ENCODE peak calls at places on chromosomes 2 and 18, in nine cellular contexts. Y is astrocyte of the cerebellum, C is astrocyte of the spinal cord, W is fibroblast of lung, L is HFF-Myc, Z is MM.1S, M is retinal pigment epithelial cell, U is uterus, X is mucosa of descending colon. P is an unnamed sample.

GRCh38 chr18:44589709-44590108 is 91.0 kb upstream of the SETBP1 start:
- DNase-seq in M (peak; percentile 80), W (peak; percentile 84), Y (peak; percentile 62), L (peak; percentile 75), X (no peak), U (no peak), Z (no peak), C (peak; percentile 85), P (peak; percentile 83)

GRCh38 chr2:3107567-3107966 is 270.1 kb downstream of the EIPR1 start:
- DNase-seq in C (no peak), W (no peak), Z (no peak), M (no peak), L (no peak), Y (no peak), X (no peak), U (no peak), P (no peak)

GRCh38 chr2:171811229-171811628 is 82.8 kb downstream of the SLC25A12 start:
- DNase-seq in X (no peak), Y (peak; percentile 23), C (peak; percentile 42), Z (peak; percentile 15), M (peak; percentile 11), W (peak; percentile 62), U (no peak), L (peak; percentile 25), P (peak; percentile 72)

GRCh38 chr2:164896226-164896625 is 54.6 kb upstream of the COBLL1 start:
- DNase-seq in M (no peak), Z (no peak), W (peak; percentile 31), U (no peak), L (no peak), C (no peak), X (no peak), Y (no peak), P (peak; percentile 89)

GRCh38 chr2:129253461-129253812 is 726.0 kb upstream of the RAB6C start:
- DNase-seq in X (no peak), Y (no peak), L (no peak), U (no peak), M (no peak), Z (no peak), C (no peak), W (no peak), P (no peak)

GRCh38 chr2:36912692-36913091 is 53.6 kb downstream of the STRN start:
- DNase-seq in Z (no peak), X (no peak), C (peak; percentile 29), L (no peak), M (no peak), W (peak; percentile 47), U (no peak), Y (no peak), P (peak; percentile 29)

GRCh38 chr2:75622500-75622899 is 24.1 kb upstream of the MRPL19 start:
- DNase-seq in Y (no peak), Z (no peak), U (no peak), M (no peak), C (no peak), L (no peak), W (no peak), X (no peak), P (no peak)

GRCh38 chr18:5747678-5748077 is 147.6 kb downstream of the TMEM200C start:
- DNase-seq in U (no peak), L (no peak), C (no peak), Z (no peak), Y (no peak), X (no peak), W (no peak), M (no peak), P (no peak)

GRCh38 chr2:232522014-232522854 is 2.0 kb downstream of the PRSS56 start:
- DNase-seq in U (peak; percentile 53), L (no peak), M (no peak), X (peak; percentile 71), Y (no peak), C (no peak), Z (peak; percentile 16), W (no peak), P (peak; percentile 15)

GRCh38 chr2:235324324-235324723 is 169.5 kb upstream of the AGAP1 start:
- DNase-seq in M (no peak), Y (no peak), X (no peak), W (peak; percentile 24), Z (no peak), U (no peak), L (no peak), C (no peak), P (no peak)

GRCh38 chr2:109129356-109129920 is 433 bp downstream of the SH3RF3 start:
- DNase-seq in Y (no peak), L (no peak), U (peak; percentile 32), X (peak; percentile 39), C (peak; percentile 34), Z (peak; percentile 44), M (no peak), W (no peak), P (peak; percentile 30)

GRCh38 chr2:109131777-109132176 is 2.8 kb downstream of the SH3RF3 start:
- DNase-seq in W (peak; percentile 59), U (no peak), Y (no peak), Z (no peak), C (no peak), X (no peak), L (no peak), M (no peak), P (no peak)

GRCh38 chr2:109130726-109130995 is 1.7 kb downstream of the SH3RF3 start:
- DNase-seq in W (no peak), X (no peak), C (no peak), U (no peak), L (no peak), M (no peak), Y (no peak), Z (no peak), P (no peak)

GRCh38 chr2:109128466-109129355 is at the start of gene SH3RF3:
- DNase-seq in C (peak; percentile 56), Y (no peak), X (peak; percentile 56), Z (peak; percentile 52), M (no peak), L (no peak), W (peak; percentile 60), U (peak; percentile 43), P (peak; percentile 52)

GRCh38 chr2:109129921-109130725 is 1.1 kb downstream of the SH3RF3 start:
- DNase-seq in L (no peak), U (no peak), Y (no peak), W (peak; percentile 60), Z (peak; percentile 45), X (no peak), M (no peak), C (peak; percentile 41), P (peak; percentile 23)
- H3K4me3 ChIP-seq in L (peak overlapping the region; percentile 68), U (peak overlapping the region; percentile 25), Y (peak overlapping the region; percentile 72), W (peak overlapping the region; percentile 73), Z (peak overlapping the region; percentile 90), X (no peak overlapping the region), M (peak overlapping the region; percentile 17), C (peak overlapping the region; percentile 73), P (peak overlapping the region; percentile 71)

GRCh38 chr2:21395366-21395765 is 271.6 kb downstream of the TDRD15 start:
- DNase-seq in C (no peak), Z (no peak), M (no peak), X (no peak), U (no peak), W (no peak), Y (no peak), L (no peak), P (peak; percentile 2)
- TF ChIP-seq CTCF in C (no peak), Z (no peak), M (peak; percentile 32), X (no peak), U (no peak), W (no peak), Y (peak; percentile 17), L (no peak), P (peak; percentile 11)

GRCh38 chr2:630451-631320 is 46.5 kb downstream of the TMEM18 start:
- DNase-seq in X (no peak), L (no peak), Z (no peak), Y (no peak), M (no peak), W (no peak), U (no peak), C (no peak), P (no peak)
- H3K4me3 ChIP-seq in X (no peak overlapping the region), L (no peak overlapping the region), Z (no peak overlapping the region), Y (no peak overlapping the region), M (no peak overlapping the region), W (no peak overlapping the region), U (no peak overlapping the region), C (no peak overlapping the region), P (no peak overlapping the region)

GRCh38 chr2:173075056-173075780 is 428 bp upstream of the MAP3K20 start:
- DNase-seq in W (no peak), L (no peak), X (no peak), Y (no peak), C (no peak), Z (no peak), U (no peak), M (no peak), P (no peak)
- TF ChIP-seq CTCF in W (no peak), L (no peak), X (no peak), Y (no peak), C (no peak), Z (no peak), U (no peak), M (no peak), P (no peak)

GRCh38 chr2:84925724-84926376 is 20.4 kb downstream of the TMSB10 start:
- DNase-seq in L (peak; percentile 83), C (peak; percentile 90), Y (peak; percentile 67), Z (peak; percentile 95), M (peak; percentile 68), W (peak; percentile 87), X (peak; percentile 100), U (peak; percentile 90), P (peak; percentile 89)

GRCh38 chr2:84925336-84925723 is 19.9 kb downstream of the TMSB10 start:
- DNase-seq in C (no peak), X (no peak), Y (no peak), Z (no peak), L (no peak), W (no peak), U (no peak), M (no peak), P (no peak)

GRCh38 chr2:84927275-84927627 is 21.8 kb downstream of the TMSB10 start:
- DNase-seq in X (no peak), Y (no peak), M (no peak), U (no peak), W (no peak), C (no peak), Z (no peak), L (no peak), P (no peak)

GRCh38 chr2:84923009-84923408 is 17.6 kb downstream of the TMSB10 start:
- DNase-seq in W (no peak), C (no peak), U (no peak), Y (no peak), X (no peak), L (no peak), M (no peak), Z (no peak), P (no peak)

GRCh38 chr2:84924173-84925106 is 19.0 kb downstream of the TMSB10 start:
- DNase-seq in U (no peak), M (no peak), X (peak; percentile 56), L (no peak), C (peak; percentile 49), Z (peak; percentile 94), W (no peak), Y (no peak), P (peak; percentile 84)
- H3K4me3 ChIP-seq in U (no peak overlapping the region), M (no peak overlapping the region), X (no peak overlapping the region), L (no peak overlapping the region), C (no peak overlapping the region), Z (peak overlapping the region; percentile 57), W (no peak overlapping the region), Y (no peak overlapping the region), P (peak overlapping the region; percentile 3)